ENCODE peak calls at places on chromosomes 4 and X, in five cellular contexts. G is suprapubic skin, V is SK-N-SH, O is H1, H is sigmoid colon. Q is an unnamed sample.

GRCh38 chrX:99301990-99302389 is 1108.1 kb downstream of the PCDH19 start:
- DNase-seq in H (no peak), G (no peak), V (peak), O (no peak), Q (no peak)

GRCh38 chr4:163558539-163559044 is 64.1 kb downstream of the TMA16 start:
- DNase-seq in G (peak), O (no peak), H (no peak), V (no peak), Q (peak)

GRCh38 chr4:107993969-107994368 is 4.3 kb downstream of the HADH start:
- DNase-seq in O (no peak), H (no peak), V (no peak), G (no peak), Q (no peak)

GRCh38 chrX:130746709-130747347 is 156.2 kb downstream of the ENOX2 start:
- DNase-seq in H (no peak), V (no peak), G (no peak), O (no peak), Q (no peak)

GRCh38 chr4:68535976-68536375 is 40.1 kb downstream of the UGT2B17 start:
- DNase-seq in O (no peak), V (no peak), H (no peak), G (no peak), Q (no peak)

GRCh38 chr4:65724973-65725372 is 54.7 kb upstream of the EPHA5 start:
- DNase-seq in G (no peak), V (no peak), O (no peak), H (no peak), Q (no peak)

GRCh38 chr4:126939401-126939800 is 693.4 kb upstream of the INTU start:
- DNase-seq in G (no peak), O (no peak), H (no peak), V (no peak), Q (no peak)

GRCh38 chr4:40888916-40889315 is 139.2 kb downstream of the NSUN7 start:
- DNase-seq in H (no peak), O (no peak), G (no peak), V (no peak), Q (no peak)

GRCh38 chr4:82601242-82602015 is 39.6 kb upstream of the TMEM150C start:
- DNase-seq in V (no peak), G (no peak), O (no peak), H (no peak), Q (no peak)

GRCh38 chrX:138711399-138712347 is at the start of gene FGF13:
- DNase-seq in O (peak), H (peak), G (no peak), V (peak), Q (peak)

GRCh38 chr4:140928880-140929279 is 172.7 kb upstream of the TBC1D9 start:
- DNase-seq in G (no peak), O (no peak), V (no peak), H (no peak), Q (no peak)

GRCh38 chr4:142614621-142615323 is 231.3 kb downstream of the INPP4B start:
- DNase-seq in H (no peak), G (no peak), O (no peak), V (no peak), Q (no peak)

GRCh38 chr4:142615324-142615665 is 230.8 kb downstream of the INPP4B start:
- DNase-seq in G (no peak), H (no peak), V (no peak), O (no peak), Q (no peak)
- H3K4me3 ChIP-seq in G (no peak), H (no peak), V (no peak), O (no peak), Q (no peak)

DNA sequence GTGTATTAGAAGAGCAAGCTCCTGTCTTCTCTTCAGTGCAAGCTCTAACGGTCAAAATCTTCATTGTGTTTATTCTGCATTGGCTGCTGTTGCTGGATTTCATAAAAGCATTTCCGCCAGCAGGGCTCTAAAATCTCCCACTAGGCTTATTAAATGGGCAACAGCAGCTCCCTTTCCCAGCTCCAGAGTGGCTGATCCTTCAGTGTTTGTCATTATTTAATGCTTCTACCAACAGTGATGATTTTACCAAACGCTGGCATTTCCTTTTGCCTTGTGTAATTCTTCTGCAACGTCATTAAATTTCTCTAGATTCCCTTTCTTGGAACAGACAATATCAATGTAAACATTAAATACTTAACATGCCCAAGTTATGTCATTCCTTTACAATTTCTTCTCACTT is 20.1 kb downstream of the SLC7A11 start:
- DNase-seq in H (no peak), O (no peak), V (no peak), G (no peak), Q (no peak)
- TF ChIP-seq EP300 in H (no peak), O (no peak), V (no peak), G (no peak), Q (no peak)

GRCh38 chr4:186500721-186501304 is 54.6 kb downstream of the MTNR1A start:
- DNase-seq in O (no peak), H (no peak), G (no peak), V (no peak), Q (no peak)

GRCh38 chr4:186501554-186501953 is 53.8 kb downstream of the MTNR1A start:
- DNase-seq in V (no peak), O (no peak), G (no peak), H (no peak), Q (no peak)

GRCh38 chr4:186499467-186499866 is 55.9 kb downstream of the MTNR1A start:
- DNase-seq in H (no peak), G (no peak), O (no peak), V (no peak), Q (no peak)

GRCh38 chr4:186494496-186494895 is 60.9 kb downstream of the MTNR1A start:
- DNase-seq in G (no peak), H (no peak), O (no peak), V (no peak), Q (no peak)

GRCh38 chr4:186497043-186497442 is 58.3 kb downstream of the MTNR1A start:
- DNase-seq in H (no peak), V (no peak), O (no peak), G (no peak), Q (no peak)
- TF ChIP-seq POLR2AphosphoS5 in H (no peak), V (no peak), O (no peak), G (no peak), Q (no peak)

GRCh38 chr4:6909113-6909969 is at the start of gene TBC1D14:
- DNase-seq in O (no peak), V (peak), G (peak), H (peak), Q (peak)

GRCh38 chr4:6908397-6909112 is 1.1 kb upstream of the TBC1D14 start:
- DNase-seq in G (peak), H (peak), V (peak), O (no peak), Q (no peak)

GRCh38 chr4:6906046-6906445 is 3.6 kb upstream of the TBC1D14 start:
- DNase-seq in V (no peak), G (peak), O (no peak), H (peak), Q (peak)

GRCh38 chr4:6905501-6905900 is 4.1 kb upstream of the TBC1D14 start:
- DNase-seq in H (peak), O (no peak), G (peak), V (no peak), Q (peak)

DNA sequence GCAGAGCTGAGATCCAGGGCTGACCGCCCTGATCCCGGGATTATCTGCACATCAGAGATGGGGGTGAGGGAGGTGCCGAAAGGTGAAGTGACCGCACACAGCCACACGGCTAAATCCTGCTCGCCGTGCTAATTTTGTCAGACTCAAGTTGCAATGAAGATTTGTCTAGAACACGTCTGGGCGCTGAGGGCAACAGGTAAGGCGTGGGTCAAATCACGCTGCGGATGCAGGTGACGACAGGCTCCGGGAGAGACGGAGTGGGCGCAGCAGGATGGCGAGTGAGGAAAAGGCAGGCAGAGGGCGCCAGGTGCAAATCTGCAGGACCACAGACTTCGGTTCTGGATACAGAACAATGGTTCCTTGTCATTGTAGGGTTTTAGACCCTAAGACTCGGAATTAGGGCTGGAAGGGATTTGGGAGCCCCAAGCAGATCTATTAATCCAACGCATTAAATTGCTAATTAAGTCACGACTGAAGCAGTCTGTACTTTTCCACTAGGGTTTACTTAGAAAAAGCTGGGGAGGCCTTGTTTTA is 1.9 kb upstream of the TBC1D14 start:
- DNase-seq in V (peak), H (peak), G (peak), O (no peak), Q (peak)
- H3K4me3 ChIP-seq in V (no peak), H (no peak), G (no peak), O (no peak), Q (no peak)

GRCh38 chr4:151099226-151099975 is at the start of gene RPS3A:
- DNase-seq in V (peak), H (peak), O (peak), G (peak), Q (peak)
- TF ChIP-seq EP300 in V (no peak), H (no peak), O (no peak), G (no peak), Q (no peak)

DNA sequence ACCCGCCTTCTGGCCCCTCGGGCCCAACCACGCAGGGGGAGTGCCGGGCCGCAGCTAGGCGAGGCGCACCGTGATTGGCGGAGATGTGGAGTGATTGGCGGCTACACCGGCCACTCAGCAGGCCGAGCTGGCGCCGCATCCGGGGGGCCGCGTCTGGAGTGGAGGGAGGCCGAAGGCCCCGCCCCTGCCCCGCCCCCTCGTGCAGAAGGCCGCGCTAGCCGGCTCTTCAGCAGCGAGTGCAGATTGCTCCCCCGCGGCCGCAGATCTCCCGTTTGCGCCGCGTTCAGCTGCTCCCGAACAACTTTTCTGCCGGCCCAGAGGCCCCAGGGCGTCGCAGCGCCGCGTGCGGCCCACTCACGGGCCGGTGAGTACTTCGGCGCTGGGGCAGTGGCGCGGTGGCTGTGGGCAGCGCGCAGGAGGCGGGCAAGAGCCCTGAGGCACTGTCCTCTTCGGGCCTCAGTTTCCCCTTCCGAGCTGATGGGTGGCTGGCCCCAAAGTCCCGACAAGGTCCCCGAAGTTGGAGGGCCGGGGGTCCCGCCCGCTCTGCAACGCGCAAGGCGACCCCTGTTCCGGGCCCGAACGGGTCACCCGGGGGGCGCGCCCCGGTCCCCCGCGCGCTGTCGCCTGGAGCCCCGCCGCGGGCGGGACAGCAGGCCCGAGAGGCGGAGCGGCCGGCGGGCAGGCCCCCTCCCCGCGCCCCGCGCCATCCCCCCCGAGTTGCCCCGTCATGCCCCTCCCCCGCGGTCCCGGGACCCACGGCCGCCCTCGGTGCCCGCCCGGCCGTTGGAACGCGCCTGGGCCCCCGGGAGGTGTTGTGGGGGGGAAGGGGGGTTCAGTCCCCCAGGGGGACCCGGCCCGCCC is at the start of gene WFS1:
- DNase-seq in G (peak), O (peak), V (peak), H (peak), Q (peak)
- TF ChIP-seq POLR2AphosphoS5 in G (no peak), O (no peak), V (peak), H (peak), Q (peak)

GRCh38 chrX:155766321-155766720 is 114.8 kb upstream of the VAMP7 start:
- DNase-seq in O (no peak), V (no peak), G (no peak), H (no peak), Q (no peak)

GRCh38 chrX:155767101-155767878 is 113.9 kb upstream of the VAMP7 start:
- DNase-seq in G (peak), O (peak), V (peak), H (peak), Q (peak)

DNA sequence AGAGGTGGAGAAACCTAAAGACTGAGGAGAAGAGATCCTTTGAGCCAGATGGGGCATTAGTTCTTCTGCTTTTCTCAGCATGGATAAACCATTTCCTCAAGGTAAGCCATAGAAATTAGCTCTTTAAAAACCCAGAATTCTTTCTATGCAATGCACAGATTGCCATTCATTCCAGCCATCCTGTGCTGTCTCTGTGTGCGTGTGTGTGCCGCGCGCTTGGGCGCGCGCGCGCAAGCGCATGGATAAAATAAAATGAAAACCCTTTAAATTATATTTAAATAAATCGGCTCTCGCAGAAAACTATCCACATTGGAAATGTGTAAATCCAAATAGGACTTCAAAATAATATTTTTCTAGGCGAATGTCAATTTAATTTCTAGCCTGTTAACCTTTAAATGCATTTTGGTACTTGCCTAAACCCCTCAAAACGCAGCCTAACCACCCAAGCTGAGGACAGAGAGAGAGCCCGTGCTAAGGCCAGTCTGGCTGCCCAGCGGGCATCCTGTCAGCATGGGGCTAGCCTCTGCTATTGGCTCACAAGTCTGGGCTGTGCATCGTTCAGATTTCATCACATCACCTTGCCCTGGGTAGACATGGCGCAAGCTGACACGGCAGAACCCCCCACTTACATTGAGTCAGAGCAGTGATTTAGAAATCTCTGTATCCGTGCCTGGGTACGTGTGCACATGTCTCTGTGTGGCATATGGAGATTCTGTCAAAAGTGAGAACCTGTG is 112.9 kb upstream of the VAMP7 start:
- DNase-seq in G (no peak), H (no peak), O (no peak), V (peak), Q (no peak)
- H3K4me3 ChIP-seq in G (peak), H (peak), O (peak), V (peak), Q (no peak)

GRCh38 chrX:30910124-30910860 is 21.2 kb upstream of the TAB3 start:
- DNase-seq in G (no peak), O (no peak), H (no peak), V (no peak), Q (no peak)
- TF ChIP-seq EP300 in G (no peak), O (no peak), H (no peak), V (no peak), Q (no peak)

DNA sequence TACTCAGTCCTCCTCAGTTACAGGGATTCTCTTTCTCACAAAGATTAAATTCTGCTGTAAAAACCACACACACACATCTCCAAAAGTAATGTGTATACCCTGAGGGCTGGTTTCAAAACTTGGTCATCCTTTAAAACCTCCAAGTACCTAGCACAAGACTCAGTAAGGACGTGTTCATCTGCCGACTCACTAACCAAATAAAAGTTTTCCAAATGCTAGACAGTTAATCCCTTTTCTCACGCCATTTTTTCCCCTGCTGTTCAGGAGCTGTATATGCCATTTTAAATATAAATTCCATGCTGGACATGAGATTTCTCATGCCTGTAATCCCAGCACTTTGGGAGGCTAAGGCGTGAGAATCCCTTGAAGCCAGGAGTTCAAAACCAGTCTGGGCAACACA is 3.9 kb upstream of the SAT1 start:
- DNase-seq in V (no peak), H (no peak), O (no peak), G (no peak), Q (no peak)
- TF ChIP-seq POLR2AphosphoS5 in V (no peak), H (no peak), O (no peak), G (no peak), Q (no peak)